ENCODE peak calls at places on chromosomes 3 and 15, in four cellular contexts. W, T, G and F are unnamed samples.

GRCh38 chr3:194687638-194688206 is 2.0 kb downstream of the FAM43A start:
- DNase-seq in T (no peak), G (no peak), W (peak; percentile 88), F (peak; percentile 40)

GRCh38 chr3:144491333-144491732 is 519.7 kb downstream of the DIPK2A start:
- DNase-seq in G (no peak), W (no peak), T (no peak), F (no peak)

GRCh38 chr3:30614943-30615342 is 8.5 kb downstream of the TGFBR2 start:
- DNase-seq in W (no peak), G (no peak), T (no peak), F (no peak)

GRCh38 chr15:31277335-31278055 is 49.1 kb upstream of the KLF13 start:
- DNase-seq in W (peak; percentile 2), T (no peak), G (no peak), F (no peak)

GRCh38 chr3:86695752-86696151 is 295.2 kb downstream of the VGLL3 start:
- DNase-seq in W (no peak), T (no peak), G (no peak), F (no peak)

GRCh38 chr15:85010114-85010471 is 28.4 kb downstream of the PDE8A start:
- DNase-seq in G (no peak), T (no peak), W (no peak), F (no peak)

GRCh38 chr3:183975981-183976662 is 41.6 kb downstream of the ABCC5 start:
- DNase-seq in T (no peak), G (no peak), W (no peak), F (no peak)

GRCh38 chr3:149771652-149772271 is 19.5 kb upstream of the COMMD2 start:
- DNase-seq in G (peak; percentile 56), W (peak; percentile 23), T (no peak), F (peak; percentile 35)

GRCh38 chr3:69902386-69902785 is 97.1 kb upstream of the SAMMSON start:
- DNase-seq in G (no peak), W (no peak), T (no peak), F (no peak)

GRCh38 chr15:85579011-85579701 is 198.8 kb downstream of the AKAP13 start:
- DNase-seq in G (no peak), W (no peak), T (no peak), F (no peak)

GRCh38 chr15:72970965-72971746 is 81.1 kb upstream of the NEO1 start:
- DNase-seq in G (no peak), W (no peak), T (no peak), F (no peak)

GRCh38 chr15:73571346-73571745 is 61.8 kb downstream of the NPTN start:
- DNase-seq in T (no peak), G (peak; percentile 92), W (no peak), F (peak; percentile 78)

GRCh38 chr3:61563614-61564404 is 2.4 kb downstream of the PTPRG start:
- DNase-seq in G (no peak), W (no peak), T (no peak), F (no peak)

GRCh38 chr3:177538064-177538742 is 340.9 kb upstream of the TBL1XR1 start:
- DNase-seq in T (no peak), G (no peak), W (no peak), F (no peak)

GRCh38 chr3:46864051-46864881 is 1.0 kb upstream of the MYL3 start:
- DNase-seq in W (no peak), T (no peak), G (no peak), F (no peak)

GRCh38 chr3:121975702-121976302 is 46.2 kb downstream of the ILDR1 start:
- DNase-seq in T (no peak), W (no peak), G (no peak), F (no peak)

GRCh38 chr3:127065138-127065427 is 82.2 kb downstream of the PLXNA1 start:
- DNase-seq in T (no peak), W (no peak), G (no peak), F (no peak)

GRCh38 chr3:61771976-61772375 is 210.6 kb downstream of the PTPRG start:
- DNase-seq in W (no peak), G (no peak), T (no peak), F (no peak)

GRCh38 chr3:183533410-183534132 is 21.9 kb downstream of the KLHL6 start:
- DNase-seq in G (no peak), T (no peak), W (no peak), F (no peak)

GRCh38 chr15:65796610-65797012 is 4.5 kb upstream of the DENND4A start:
- DNase-seq in W (no peak), T (no peak), G (no peak), F (no peak)

GRCh38 chr3:14118400-14119165 is 6.1 kb downstream of the CHCHD4 start:
- DNase-seq in T (no peak), W (no peak), G (no peak), F (no peak)